ENCODE peak calls at places on chromosomes 13 and 19, in eight cellular contexts. One of them, this sample, is unnamed.
A peak's percentile ranks its signal among the peaks of the same experiment; 100 is the strongest.

GRCh38 chr13:67139551-67139950 is 90.6 kb downstream of the PCDH9 start:
- DNase-seq in BJ: no peak
- DNase-seq in body of pancreas: no peak
- DNase-seq in dorsolateral prefrontal cortex: no peak
- DNase-seq in CD8-positive, alpha-beta T cell: no peak
- DNase-seq in left ventricle myocardium inferior: no peak
- DNase-seq in pancreas: no peak
- DNase-seq in mammary epithelial cell: no peak
- DNase-seq in this sample: no peak

GRCh38 chr13:71300602-71301001 is 566.4 kb downstream of the DACH1 start:
- DNase-seq in BJ: no peak
- DNase-seq in body of pancreas: no peak
- DNase-seq in dorsolateral prefrontal cortex: no peak
- DNase-seq in CD8-positive, alpha-beta T cell: no peak
- DNase-seq in left ventricle myocardium inferior: no peak
- DNase-seq in pancreas: no peak
- DNase-seq in mammary epithelial cell: no peak
- DNase-seq in this sample: no peak

GRCh38 chr13:106143392-106143791 is 392.1 kb downstream of the EFNB2 start:
- DNase-seq in BJ: no peak
- DNase-seq in body of pancreas: no peak
- DNase-seq in dorsolateral prefrontal cortex: no peak
- DNase-seq in CD8-positive, alpha-beta T cell: no peak
- DNase-seq in left ventricle myocardium inferior: no peak
- DNase-seq in pancreas: no peak
- DNase-seq in mammary epithelial cell: no peak
- DNase-seq in this sample: no peak

GRCh38 chr19:46442808-46443450 is 14.2 kb upstream of the PNMA8C start:
- DNase-seq in BJ: no peak
- DNase-seq in body of pancreas: peak; percentile 66
- DNase-seq in dorsolateral prefrontal cortex: no peak
- DNase-seq in CD8-positive, alpha-beta T cell: no peak
- DNase-seq in left ventricle myocardium inferior: no peak
- DNase-seq in pancreas: peak; percentile 62
- DNase-seq in mammary epithelial cell: peak; percentile 69
- DNase-seq in this sample: no peak

GRCh38 chr13:52646967-52647366 is 4.7 kb downstream of the HNRNPA1L2 start:
- DNase-seq in BJ: no peak
- DNase-seq in body of pancreas: no peak
- DNase-seq in dorsolateral prefrontal cortex: no peak
- DNase-seq in CD8-positive, alpha-beta T cell: no peak
- DNase-seq in left ventricle myocardium inferior: no peak
- DNase-seq in pancreas: no peak
- DNase-seq in mammary epithelial cell: no peak
- DNase-seq in this sample: no peak

GRCh38 chr13:72536668-72537399 is 190.6 kb downstream of the MZT1 start:
- DNase-seq in BJ: no peak
- DNase-seq in body of pancreas: no peak
- DNase-seq in dorsolateral prefrontal cortex: no peak
- DNase-seq in CD8-positive, alpha-beta T cell: no peak
- DNase-seq in left ventricle myocardium inferior: no peak
- DNase-seq in pancreas: no peak
- DNase-seq in mammary epithelial cell: no peak
- DNase-seq in this sample: no peak

GRCh38 chr19:12064266-12065099 is at the start of gene ZNF844:
- DNase-seq in BJ: peak; percentile 62
- DNase-seq in body of pancreas: peak; percentile 97
- DNase-seq in dorsolateral prefrontal cortex: peak; percentile 98
- DNase-seq in CD8-positive, alpha-beta T cell: peak; percentile 59
- DNase-seq in left ventricle myocardium inferior: peak; percentile 99
- DNase-seq in pancreas: peak; percentile 98
- DNase-seq in mammary epithelial cell: peak; percentile 43
- DNase-seq in this sample: peak; percentile 97

GRCh38 chr19:49473868-49474544 is at the start of gene FLT3LG:
- DNase-seq in BJ: no peak
- DNase-seq in body of pancreas: peak; percentile 71
- DNase-seq in dorsolateral prefrontal cortex: peak; percentile 77
- DNase-seq in CD8-positive, alpha-beta T cell: peak; percentile 91
- DNase-seq in left ventricle myocardium inferior: peak; percentile 79
- DNase-seq in pancreas: peak; percentile 69
- DNase-seq in mammary epithelial cell: peak; percentile 55
- DNase-seq in this sample: peak; percentile 73

GRCh38 chr19:19406878-19407639 is 1.6 kb downstream of the GATAD2A start:
- DNase-seq in BJ: no peak
- DNase-seq in body of pancreas: peak; percentile 43
- DNase-seq in dorsolateral prefrontal cortex: peak; percentile 63
- DNase-seq in CD8-positive, alpha-beta T cell: peak; percentile 54
- DNase-seq in left ventricle myocardium inferior: no peak
- DNase-seq in pancreas: peak; percentile 48
- DNase-seq in mammary epithelial cell: peak; percentile 56
- DNase-seq in this sample: peak; percentile 55

GRCh38 chr19:14542721-14543328 is 13.4 kb downstream of the TECR start:
- DNase-seq in BJ: peak; percentile 31
- DNase-seq in body of pancreas: no peak
- DNase-seq in dorsolateral prefrontal cortex: no peak
- DNase-seq in CD8-positive, alpha-beta T cell: no peak
- DNase-seq in left ventricle myocardium inferior: no peak
- DNase-seq in pancreas: no peak
- DNase-seq in mammary epithelial cell: peak; percentile 64
- DNase-seq in this sample: no peak

GRCh38 chr13:95067303-95067702 is 233.9 kb downstream of the ABCC4 start:
- DNase-seq in BJ: no peak
- DNase-seq in body of pancreas: no peak
- DNase-seq in dorsolateral prefrontal cortex: no peak
- DNase-seq in CD8-positive, alpha-beta T cell: no peak
- DNase-seq in left ventricle myocardium inferior: no peak
- DNase-seq in pancreas: no peak
- DNase-seq in mammary epithelial cell: no peak
- DNase-seq in this sample: no peak

GRCh38 chr19:29524912-29525870 is 603 bp upstream of the VSTM2B start:
- DNase-seq in BJ: no peak
- DNase-seq in body of pancreas: no peak
- DNase-seq in dorsolateral prefrontal cortex: peak; percentile 72
- DNase-seq in CD8-positive, alpha-beta T cell: no peak
- DNase-seq in left ventricle myocardium inferior: peak; percentile 8
- DNase-seq in pancreas: no peak
- DNase-seq in mammary epithelial cell: peak; percentile 9
- DNase-seq in this sample: no peak

GRCh38 chr19:29526730-29527499 is 1.1 kb downstream of the VSTM2B start:
- DNase-seq in BJ: no peak
- DNase-seq in body of pancreas: no peak
- DNase-seq in dorsolateral prefrontal cortex: peak; percentile 70
- DNase-seq in CD8-positive, alpha-beta T cell: no peak
- DNase-seq in left ventricle myocardium inferior: no peak
- DNase-seq in pancreas: no peak
- DNase-seq in mammary epithelial cell: peak; percentile 5
- DNase-seq in this sample: no peak

GRCh38 chr19:29527500-29528328 is 1.9 kb downstream of the VSTM2B start:
- DNase-seq in BJ: no peak
- DNase-seq in body of pancreas: no peak
- DNase-seq in dorsolateral prefrontal cortex: peak; percentile 40
- DNase-seq in CD8-positive, alpha-beta T cell: no peak
- DNase-seq in left ventricle myocardium inferior: no peak
- DNase-seq in pancreas: no peak
- DNase-seq in mammary epithelial cell: no peak
- DNase-seq in this sample: no peak

GRCh38 chr19:29524201-29524911 is 1.4 kb upstream of the VSTM2B start:
- DNase-seq in BJ: no peak
- DNase-seq in body of pancreas: no peak
- DNase-seq in dorsolateral prefrontal cortex: peak; percentile 70
- DNase-seq in CD8-positive, alpha-beta T cell: no peak
- DNase-seq in left ventricle myocardium inferior: peak; percentile 2
- DNase-seq in pancreas: no peak
- DNase-seq in mammary epithelial cell: peak; percentile 1
- DNase-seq in this sample: no peak

GRCh38 chr19:29525901-29526729 is at the start of gene VSTM2B:
- DNase-seq in BJ: no peak
- DNase-seq in body of pancreas: no peak
- DNase-seq in dorsolateral prefrontal cortex: peak; percentile 60
- DNase-seq in CD8-positive, alpha-beta T cell: no peak
- DNase-seq in left ventricle myocardium inferior: no peak
- DNase-seq in pancreas: no peak
- DNase-seq in mammary epithelial cell: no peak
- DNase-seq in this sample: no peak
- H3K4me3 ChIP-seq in BJ: no peak within 1 kb of the TSS
- H3K4me3 ChIP-seq in body of pancreas: no peak within 1 kb of the TSS
- H3K4me3 ChIP-seq in dorsolateral prefrontal cortex: peak within 1 kb of the TSS; percentile 65
- H3K4me3 ChIP-seq in CD8-positive, alpha-beta T cell: no peak within 1 kb of the TSS
- H3K4me3 ChIP-seq in left ventricle myocardium inferior: peak within 1 kb of the TSS; percentile 52
- H3K4me3 ChIP-seq in pancreas: no peak within 1 kb of the TSS
- H3K4me3 ChIP-seq in mammary epithelial cell: no peak within 1 kb of the TSS
- H3K4me3 ChIP-seq in this sample: no peak within 1 kb of the TSS

DNA sequence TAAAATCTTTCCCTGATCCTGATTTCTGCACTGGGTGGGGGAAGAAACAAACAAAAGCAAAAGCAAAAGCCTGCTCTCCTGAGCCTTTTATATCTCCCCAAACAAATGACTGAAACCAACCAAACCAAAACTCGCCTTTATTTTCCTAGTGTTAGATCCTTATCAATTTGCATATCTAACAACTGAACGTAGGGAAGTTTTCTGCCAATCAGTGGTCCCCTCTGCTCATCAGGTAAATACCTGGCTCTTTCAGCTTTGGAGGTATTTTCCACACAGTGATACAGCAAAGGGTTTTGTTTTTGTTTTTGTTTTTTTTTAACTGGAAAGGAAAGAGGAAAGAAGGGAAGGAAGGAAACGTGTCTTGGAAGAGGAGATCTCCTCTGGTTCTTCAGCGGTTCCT is 3.3 kb downstream of the AMER2 start:
- DNase-seq in BJ: no peak
- DNase-seq in body of pancreas: no peak
- DNase-seq in dorsolateral prefrontal cortex: no peak
- DNase-seq in CD8-positive, alpha-beta T cell: no peak
- DNase-seq in left ventricle myocardium inferior: no peak
- DNase-seq in pancreas: no peak
- DNase-seq in mammary epithelial cell: no peak
- DNase-seq in this sample: no peak
- H3K27me3 ChIP-seq in BJ: peaks cover 21% of the 10 kb centered on the region
- H3K27me3 ChIP-seq in body of pancreas: no peaks in the 10 kb centered on the region
- H3K27me3 ChIP-seq in dorsolateral prefrontal cortex: no peaks in the 10 kb centered on the region
- H3K27me3 ChIP-seq in CD8-positive, alpha-beta T cell: peaks cover 5% of the 10 kb centered on the region
- H3K27me3 ChIP-seq in left ventricle myocardium inferior: peaks cover 85% of the 10 kb centered on the region
- H3K27me3 ChIP-seq in pancreas: no peaks in the 10 kb centered on the region
- H3K27me3 ChIP-seq in mammary epithelial cell: peaks cover 38% of the 10 kb centered on the region
- H3K27me3 ChIP-seq in this sample: peaks cover 58% of the 10 kb centered on the region

GRCh38 chr19:47749326-47749725 is 4.0 kb downstream of the NOP53 start:
- DNase-seq in BJ: no peak
- DNase-seq in body of pancreas: no peak
- DNase-seq in dorsolateral prefrontal cortex: no peak
- DNase-seq in CD8-positive, alpha-beta T cell: no peak
- DNase-seq in left ventricle myocardium inferior: no peak
- DNase-seq in pancreas: no peak
- DNase-seq in mammary epithelial cell: no peak
- DNase-seq in this sample: no peak

GRCh38 chr19:47741544-47742125 is 3.7 kb upstream of the NOP53 start:
- DNase-seq in BJ: no peak
- DNase-seq in body of pancreas: no peak
- DNase-seq in dorsolateral prefrontal cortex: no peak
- DNase-seq in CD8-positive, alpha-beta T cell: no peak
- DNase-seq in left ventricle myocardium inferior: no peak
- DNase-seq in pancreas: peak; percentile 59
- DNase-seq in mammary epithelial cell: no peak
- DNase-seq in this sample: no peak

GRCh38 chr19:47742636-47743035 is 2.7 kb upstream of the NOP53 start:
- DNase-seq in BJ: no peak
- DNase-seq in body of pancreas: no peak
- DNase-seq in dorsolateral prefrontal cortex: no peak
- DNase-seq in CD8-positive, alpha-beta T cell: no peak
- DNase-seq in left ventricle myocardium inferior: no peak
- DNase-seq in pancreas: no peak
- DNase-seq in mammary epithelial cell: no peak
- DNase-seq in this sample: no peak

GRCh38 chr19:47740866-47741519 is 4.4 kb upstream of the NOP53 start:
- DNase-seq in BJ: no peak
- DNase-seq in body of pancreas: no peak
- DNase-seq in dorsolateral prefrontal cortex: no peak
- DNase-seq in CD8-positive, alpha-beta T cell: no peak
- DNase-seq in left ventricle myocardium inferior: no peak
- DNase-seq in pancreas: peak; percentile 64
- DNase-seq in mammary epithelial cell: no peak
- DNase-seq in this sample: no peak

DNA sequence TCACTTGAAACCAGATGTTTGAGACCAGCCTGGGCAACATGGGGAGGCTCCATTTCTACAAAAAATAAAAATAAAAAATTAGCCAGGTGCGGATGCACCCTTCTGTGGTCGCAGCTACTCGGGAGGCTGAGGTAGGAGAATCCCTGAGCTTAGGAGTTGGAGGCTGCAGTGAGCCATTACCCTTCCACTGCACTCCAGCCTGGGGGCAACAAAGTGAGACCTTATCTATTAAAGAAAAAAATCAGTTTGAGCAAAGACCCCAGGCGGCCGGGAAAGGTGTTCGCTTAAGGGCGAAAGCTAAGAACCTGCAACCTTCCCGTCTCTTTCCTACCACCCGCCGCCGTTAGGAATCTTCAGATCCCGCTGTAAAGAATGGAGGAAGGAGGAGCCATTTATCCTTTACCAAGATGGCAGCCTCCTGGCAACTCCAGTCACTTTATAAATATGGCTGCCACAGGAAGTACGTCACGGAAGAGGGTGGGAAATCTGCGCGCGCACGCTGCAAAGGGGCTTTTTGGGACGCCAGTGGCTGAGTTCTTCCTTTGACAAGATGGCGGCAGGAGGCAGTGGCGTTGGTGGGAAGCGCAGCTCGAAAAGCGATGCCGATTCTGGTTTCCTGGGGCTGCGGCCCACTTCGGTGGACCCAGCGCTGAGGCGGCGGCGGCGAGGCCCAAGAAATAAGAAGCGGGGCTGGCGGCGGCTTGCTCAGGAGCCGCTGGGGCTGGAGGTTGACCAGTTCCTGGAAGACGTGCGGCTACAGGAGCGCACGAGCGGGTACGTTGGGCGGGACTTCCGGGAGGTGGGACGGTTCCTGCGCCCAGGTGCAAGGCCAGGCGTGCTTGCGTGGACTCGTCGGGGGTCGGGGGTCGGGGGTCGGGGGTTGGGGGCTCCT is at the start of gene NOP53:
- DNase-seq in BJ: peak; percentile 85
- DNase-seq in body of pancreas: peak; percentile 98
- DNase-seq in dorsolateral prefrontal cortex: peak; percentile 95
- DNase-seq in CD8-positive, alpha-beta T cell: peak; percentile 98
- DNase-seq in left ventricle myocardium inferior: peak; percentile 96
- DNase-seq in pancreas: peak; percentile 98
- DNase-seq in mammary epithelial cell: peak; percentile 94
- DNase-seq in this sample: peak; percentile 95
- TF ChIP-seq CTCF in BJ: no peak
- TF ChIP-seq CTCF in body of pancreas: no peak
- TF ChIP-seq CTCF in dorsolateral prefrontal cortex: peak; percentile 29
- TF ChIP-seq CTCF in CD8-positive, alpha-beta T cell: no peak
- TF ChIP-seq CTCF in left ventricle myocardium inferior: peak; percentile 27
- TF ChIP-seq CTCF in pancreas: no peak
- TF ChIP-seq CTCF in mammary epithelial cell: no peak
- TF ChIP-seq CTCF in this sample: no peak

DNA sequence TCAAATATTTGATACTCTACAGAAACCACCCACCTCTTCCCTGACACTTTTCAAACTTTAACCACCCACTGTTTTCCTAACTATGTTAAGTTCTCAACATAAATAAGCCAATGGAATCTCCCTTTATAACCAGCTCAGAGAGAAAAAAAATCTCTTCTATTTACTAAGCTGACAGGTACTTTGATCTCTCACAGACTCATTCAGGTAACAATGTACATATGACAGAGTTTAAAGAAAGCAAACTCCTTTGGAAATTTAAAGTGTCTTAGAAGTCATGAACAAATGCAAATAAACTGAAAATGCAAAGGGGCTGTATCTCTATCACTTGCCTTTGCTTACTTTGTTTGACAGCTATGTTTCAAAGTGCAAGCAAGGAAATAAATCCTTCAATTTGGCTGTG is 109.3 kb downstream of the KLF12 start:
- DNase-seq in BJ: no peak
- DNase-seq in body of pancreas: no peak
- DNase-seq in dorsolateral prefrontal cortex: no peak
- DNase-seq in CD8-positive, alpha-beta T cell: no peak
- DNase-seq in left ventricle myocardium inferior: no peak
- DNase-seq in pancreas: no peak
- DNase-seq in mammary epithelial cell: no peak
- DNase-seq in this sample: no peak
- H3K4me3 ChIP-seq in BJ: no peak overlapping the region
- H3K4me3 ChIP-seq in body of pancreas: no peak overlapping the region
- H3K4me3 ChIP-seq in dorsolateral prefrontal cortex: no peak overlapping the region
- H3K4me3 ChIP-seq in CD8-positive, alpha-beta T cell: no peak overlapping the region
- H3K4me3 ChIP-seq in left ventricle myocardium inferior: no peak overlapping the region
- H3K4me3 ChIP-seq in pancreas: no peak overlapping the region
- H3K4me3 ChIP-seq in mammary epithelial cell: no peak overlapping the region
- H3K4me3 ChIP-seq in this sample: no peak overlapping the region

This sample was measured in left lung.